ENCODE peak calls at places on chromosomes 16 and 17, in four cellular contexts. D, F, N and Z are unnamed samples.

GRCh38 chr16:29290631-29291247 is 115.8 kb downstream of the NPIPB11 start:
- DNase-seq in D (peak), F (peak), N (peak), Z (peak)

GRCh38 chr17:75623386-75623785 is 9.8 kb upstream of the SMIM5 start:
- DNase-seq in D (no peak), F (no peak), N (no peak), Z (no peak)

GRCh38 chr16:66629856-66630255 is 25.4 kb downstream of the CMTM3 start:
- DNase-seq in D (no peak), F (no peak), N (no peak), Z (no peak)

GRCh38 chr17:17214646-17215436 is 8.7 kb upstream of the PLD6 start:
- DNase-seq in D (no peak), F (no peak), N (no peak), Z (no peak)

GRCh38 chr16:57167951-57168350 is 17.9 kb downstream of the PSME3IP1 start:
- DNase-seq in D (peak), F (no peak), N (peak), Z (peak)

GRCh38 chr17:65121916-65122821 is 15.0 kb upstream of the RGS9 start:
- DNase-seq in D (no peak), F (no peak), N (no peak), Z (peak)

GRCh38 chr17:63941162-63941561 is 9.0 kb upstream of the CD79B start:
- DNase-seq in D (no peak), F (no peak), N (no peak), Z (no peak)

GRCh38 chr17:5557485-5557884 is 26.8 kb downstream of the NLRP1 start:
- DNase-seq in D (peak), F (no peak), N (no peak), Z (no peak)

GRCh38 chr16:67179421-67180080 is 4.2 kb downstream of the MATCAP1 start:
- DNase-seq in D (no peak), F (no peak), N (no peak), Z (no peak)

GRCh38 chr17:34443832-34444469 is 80.9 kb upstream of the CCL1 start:
- DNase-seq in D (no peak), F (peak), N (peak), Z (peak)

GRCh38 chr16:58197314-58198012 is 443 bp downstream of the CSNK2A2 start:
- DNase-seq in D (no peak), F (peak), N (peak), Z (peak)

GRCh38 chr17:28368306-28368831 is 1.7 kb downstream of the VTN start:
- DNase-seq in D (no peak), F (no peak), N (peak), Z (no peak)

GRCh38 chr17:28365487-28365886 is 488 bp upstream of the SEBOX start:
- DNase-seq in D (no peak), F (no peak), N (no peak), Z (no peak)

GRCh38 chr17:28364665-28365363 is at the start of gene SEBOX:
- DNase-seq in D (no peak), F (no peak), N (no peak), Z (no peak)

GRCh38 chr17:28367641-28368305 is 2.3 kb downstream of the VTN start:
- DNase-seq in D (no peak), F (no peak), N (no peak), Z (no peak)

DNA sequence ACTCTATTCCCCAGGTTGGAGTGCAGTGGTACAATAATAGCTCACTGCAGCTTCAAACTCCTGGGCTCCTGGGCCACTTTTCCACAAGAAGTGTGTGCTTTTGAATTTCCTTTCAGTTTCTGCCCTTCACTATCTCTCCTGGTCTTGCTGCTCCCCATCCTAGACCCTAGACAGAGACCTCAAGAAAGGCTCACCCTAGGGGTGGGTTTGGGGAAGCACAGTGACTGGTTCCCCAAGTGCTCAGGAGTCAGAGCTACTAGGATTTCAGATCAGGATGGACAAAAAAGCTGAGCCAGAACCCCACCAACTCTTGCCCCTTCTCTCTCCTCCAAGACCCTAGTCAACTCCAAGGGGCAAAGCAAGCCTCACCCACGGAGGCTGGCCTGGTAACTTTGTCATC is 1.6 kb upstream of the SEBOX start:
- DNase-seq in D (no peak), F (no peak), N (peak), Z (no peak)
- TF ChIP-seq CTCF in D (peak), F (no peak), N (peak), Z (peak)

DNA sequence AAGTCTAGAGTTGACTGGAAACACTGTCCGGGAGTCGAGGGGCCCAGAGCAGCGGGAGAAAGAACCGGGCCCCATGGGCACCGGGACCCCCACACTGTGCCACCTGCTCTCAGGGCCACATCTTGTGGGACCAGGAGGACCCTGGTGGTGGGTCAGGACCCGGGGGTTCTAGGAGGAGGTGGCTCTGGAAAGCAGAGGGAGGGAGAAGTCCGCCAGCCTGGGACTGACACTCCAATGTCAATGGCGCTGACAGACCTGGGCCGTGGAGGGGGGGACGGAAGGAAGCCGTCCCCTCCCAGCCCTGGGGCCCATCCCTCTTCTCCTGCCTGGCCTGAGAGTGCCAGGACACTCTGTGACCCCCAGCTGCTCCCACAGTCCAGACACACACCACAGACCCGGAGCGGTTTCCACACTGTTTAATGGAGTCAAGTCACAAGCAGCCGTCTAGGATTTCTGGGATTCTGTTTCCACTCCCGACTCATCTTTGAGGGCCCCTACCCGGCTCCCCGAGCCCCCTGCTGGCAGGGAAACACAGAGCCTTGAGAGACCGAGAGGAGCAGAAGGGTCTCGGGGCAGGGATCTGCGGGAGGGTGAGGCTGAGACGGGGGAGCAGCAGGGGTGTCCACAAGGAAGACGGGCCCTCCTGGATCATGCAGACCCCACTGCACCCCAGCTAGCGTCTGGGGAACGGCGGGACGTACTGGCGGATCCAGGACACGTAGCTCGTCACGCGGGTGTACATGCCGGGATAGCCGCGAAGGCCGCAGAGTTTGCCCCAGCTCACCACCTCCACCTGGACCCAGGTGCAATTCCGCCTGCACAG is 23.6 kb upstream of the UBE2I start:
- DNase-seq in D (no peak), F (no peak), N (peak), Z (no peak)
- TF ChIP-seq CTCF in D (no peak), F (no peak), N (peak), Z (no peak)

GRCh38 chr17:49621946-49622529 is 46.4 kb downstream of the NXPH3 start:
- DNase-seq in D (no peak), F (no peak), N (no peak), Z (no peak)

GRCh38 chr17:49616086-49616485 is 40.4 kb downstream of the NXPH3 start:
- DNase-seq in D (peak), F (no peak), N (peak), Z (peak)

GRCh38 chr17:49616546-49617205 is 41.0 kb downstream of the NXPH3 start:
- DNase-seq in D (peak), F (peak), N (no peak), Z (no peak)

GRCh38 chr17:49621420-49621819 is 45.7 kb downstream of the NXPH3 start:
- DNase-seq in D (no peak), F (no peak), N (no peak), Z (no peak)

DNA sequence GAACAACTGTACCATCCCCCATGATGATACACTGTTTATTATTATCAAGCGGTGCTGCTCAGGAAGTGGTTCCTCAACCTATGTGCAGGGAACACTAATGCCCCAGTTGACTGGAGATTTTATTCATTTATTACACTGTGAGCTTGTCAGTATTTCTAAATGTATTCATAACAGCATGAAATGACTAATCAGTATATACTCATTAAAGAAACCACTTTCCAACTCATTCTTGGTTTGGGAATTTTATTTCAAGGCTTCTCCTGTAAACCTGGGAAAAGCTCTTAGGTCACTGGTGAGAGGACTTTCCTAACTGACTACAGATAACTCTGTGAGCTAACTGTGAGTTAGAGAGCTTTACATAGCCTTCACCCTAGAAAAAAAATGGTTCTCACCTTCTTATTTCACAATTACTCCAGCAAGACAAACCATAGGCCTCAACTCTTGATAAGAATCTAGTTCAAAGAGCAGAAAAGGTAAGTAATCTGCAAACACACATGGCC is 42.5 kb downstream of the NXPH3 start:
- DNase-seq in D (no peak), F (no peak), N (peak), Z (no peak)
- TF ChIP-seq CTCF in D (no peak), F (no peak), N (no peak), Z (no peak)

DNA sequence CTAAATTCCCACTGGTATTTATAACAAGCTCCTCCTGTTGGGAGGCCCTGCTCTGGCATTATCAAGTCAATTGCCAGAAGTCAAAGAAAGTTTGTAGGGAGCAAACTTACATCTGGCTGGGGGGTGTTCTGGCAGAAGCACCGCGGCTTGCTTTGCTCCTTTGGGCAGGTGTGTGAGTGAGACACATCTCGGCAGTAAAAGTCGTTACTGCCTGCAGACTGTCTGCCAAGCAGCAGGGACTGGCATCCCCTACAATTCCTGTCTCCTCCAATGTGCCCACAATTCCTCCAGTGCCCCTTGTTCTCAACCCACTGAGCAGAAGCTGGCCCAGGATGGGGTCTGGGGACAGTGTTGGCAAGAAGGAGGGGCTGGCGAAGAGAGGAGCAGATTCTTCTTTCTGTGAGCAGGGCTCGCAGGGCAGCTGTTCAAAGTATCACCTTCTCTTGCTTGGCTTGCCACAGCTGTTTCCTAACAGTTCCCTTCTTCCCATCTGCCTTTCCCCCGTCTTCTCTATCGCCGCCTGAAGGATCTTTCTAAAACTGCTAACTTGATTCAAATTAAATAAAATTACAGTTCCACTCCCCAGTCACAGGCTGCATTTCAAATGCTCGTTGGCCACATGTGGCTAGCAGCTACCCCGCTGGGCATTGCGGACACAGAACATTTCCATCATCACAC is 30.2 kb downstream of the SPACA3 start:
- DNase-seq in D (no peak), F (no peak), N (no peak), Z (no peak)
- TF ChIP-seq CTCF in D (no peak), F (no peak), N (no peak), Z (no peak)

GRCh38 chr16:4957720-4958509 is at the start of gene SEC14L5:
- DNase-seq in D (peak), F (peak), N (peak), Z (peak)
- TF ChIP-seq CTCF in D (no peak), F (no peak), N (no peak), Z (peak)

GRCh38 chr17:30809867-30810266 is 14.6 kb downstream of the CRLF3 start:
- DNase-seq in D (no peak), F (no peak), N (no peak), Z (no peak)

GRCh38 chr17:30808785-30809286 is 15.7 kb downstream of the CRLF3 start:
- DNase-seq in D (no peak), F (no peak), N (no peak), Z (peak)

GRCh38 chr17:30805944-30806456 is 18.5 kb downstream of the CRLF3 start:
- DNase-seq in D (no peak), F (no peak), N (no peak), Z (no peak)
- TF ChIP-seq CTCF in D (peak), F (no peak), N (no peak), Z (peak)